ENCODE peak calls at places on chromosome 13, in six cellular contexts. I is T-helper 2 cell; C is AG04450; A is activated gamma-delta T cell treated with anti-CD3 and anti-CD28 coated beads, Interleukin-2, amount 50 U/mL, for 16 hours; P is LoVo; E is stimulated activated CD8-positive, alpha-beta memory T cell treated with anti-CD3 and anti-CD28 coated beads, Interleukin-4, amount 100 ng/mL, for 1 hour. G is an unnamed sample.

GRCh38 chr13:101398920-101399319 is 17.4 kb downstream of the NALCN start:
- DNase-seq in I (no peak), C (no peak), A (no peak), P (no peak), E (no peak), G (no peak)

GRCh38 chr13:45415112-45415511 is 3.1 kb downstream of the SLC25A30 start:
- DNase-seq in I (no peak), C (no peak), A (no peak), P (no peak), E (no peak), G (no peak)

GRCh38 chr13:71624641-71625040 is 242.4 kb downstream of the DACH1 start:
- DNase-seq in I (no peak), C (no peak), A (no peak), P (no peak), E (no peak), G (no peak)

GRCh38 chr13:50132937-50133276 is 117.7 kb downstream of the KCNRG start:
- DNase-seq in I (no peak), C (no peak), A (no peak), P (no peak), E (no peak), G (no peak)

GRCh38 chr13:114068723-114069322 is 63.6 kb downstream of the RASA3 start:
- DNase-seq in I (no peak), C (peak; percentile 43), A (no peak), P (no peak), E (no peak), G (no peak)

GRCh38 chr13:57045816-57046691 is 94.7 kb upstream of the PRR20A start:
- DNase-seq in I (no peak), C (no peak), A (no peak), P (peak; percentile 48), E (no peak), G (no peak)

GRCh38 chr13:39575641-39576238 is 27.3 kb downstream of the LHFPL6 start:
- DNase-seq in I (no peak), C (no peak), A (no peak), P (no peak), E (no peak), G (no peak)

GRCh38 chr13:34747507-34747906 is 194.6 kb upstream of the NBEA start:
- DNase-seq in I (no peak), C (no peak), A (no peak), P (no peak), E (no peak), G (no peak)

GRCh38 chr13:49976314-49977258 is 20.3 kb upstream of the TRIM13 start:
- DNase-seq in I (peak; percentile 61), C (peak; percentile 34), A (peak; percentile 63), P (peak; percentile 71), E (peak; percentile 62), G (peak; percentile 65)

GRCh38 chr13:80235131-80235530 is 105.8 kb downstream of the SPRY2 start:
- DNase-seq in I (no peak), C (no peak), A (no peak), P (peak; percentile 54), E (no peak), G (no peak)

GRCh38 chr13:59459972-59460371 is 703.8 kb downstream of the DIAPH3 start:
- DNase-seq in I (no peak), C (no peak), A (no peak), P (no peak), E (no peak), G (no peak)

GRCh38 chr13:100646030-100646673 is 28.4 kb downstream of the TMTC4 start:
- DNase-seq in I (no peak), C (no peak), A (no peak), P (no peak), E (no peak), G (peak; percentile 28)

GRCh38 chr13:101488734-101489133 is 36.3 kb downstream of the ITGBL1 start:
- DNase-seq in I (no peak), C (no peak), A (no peak), P (no peak), E (no peak), G (no peak)

GRCh38 chr13:112648101-112648500 is 41.7 kb upstream of the ATP11A start:
- DNase-seq in I (no peak), C (no peak), A (no peak), P (no peak), E (no peak), G (no peak)

GRCh38 chr13:78700121-78700910 is 41.4 kb upstream of the OBI1 start:
- DNase-seq in I (no peak), C (no peak), A (no peak), P (no peak), E (no peak), G (no peak)

GRCh38 chr13:43285891-43286602 is 262.7 kb downstream of the DNAJC15 start:
- DNase-seq in I (no peak), C (no peak), A (no peak), P (no peak), E (no peak), G (no peak)

GRCh38 chr13:41496420-41497234 is 39.3 kb downstream of the RGCC start:
- DNase-seq in I (no peak), C (peak; percentile 80), A (no peak), P (no peak), E (no peak), G (no peak)

GRCh38 chr13:112968380-112968909 is 569 bp upstream of the MCF2L start:
- DNase-seq in I (peak; percentile 17), C (no peak), A (peak; percentile 16), P (peak; percentile 61), E (no peak), G (no peak)

GRCh38 chr13:38819053-38819452 is 132.2 kb downstream of the FREM2 start:
- DNase-seq in I (no peak), C (no peak), A (no peak), P (no peak), E (no peak), G (no peak)

GRCh38 chr13:94416454-94417080 is 62.9 kb downstream of the DCT start:
- DNase-seq in I (no peak), C (no peak), A (no peak), P (no peak), E (no peak), G (peak; percentile 67)

GRCh38 chr13:23679214-23679613 is 109.0 kb downstream of the TNFRSF19 start:
- DNase-seq in I (no peak), C (no peak), A (no peak), P (no peak), E (no peak), G (no peak)

GRCh38 chr13:110265682-110266430 is 41.1 kb downstream of the COL4A1 start:
- DNase-seq in I (no peak), C (no peak), A (no peak), P (no peak), E (no peak), G (no peak)

GRCh38 chr13:87656311-87656710 is 14.9 kb upstream of the SLITRK5 start:
- DNase-seq in I (no peak), C (no peak), A (no peak), P (no peak), E (no peak), G (no peak)

GRCh38 chr13:98570929-98571372 is 6.0 kb downstream of the STK24 start:
- DNase-seq in I (no peak), C (no peak), A (no peak), P (peak; percentile 75), E (no peak), G (peak; percentile 77)

GRCh38 chr13:28609381-28609780 is 49.5 kb upstream of the POMP start:
- DNase-seq in I (no peak), C (no peak), A (no peak), P (no peak), E (no peak), G (no peak)

GRCh38 chr13:94550030-94550738 is 45.8 kb downstream of the TGDS start:
- DNase-seq in I (no peak), C (peak; percentile 7), A (no peak), P (peak; percentile 57), E (no peak), G (peak; percentile 21)

GRCh38 chr13:84648069-84648640 is 765.9 kb upstream of the SLITRK1 start:
- DNase-seq in I (no peak), C (no peak), A (no peak), P (no peak), E (no peak), G (no peak)

GRCh38 chr13:57982782-57983181 is 351.2 kb downstream of the PCDH17 start:
- DNase-seq in I (no peak), C (no peak), A (no peak), P (no peak), E (no peak), G (no peak)

GRCh38 chr13:109126973-109127615 is 497.7 kb downstream of the MYO16 start:
- DNase-seq in I (no peak), C (no peak), A (no peak), P (no peak), E (no peak), G (no peak)

GRCh38 chr13:108155185-108156106 is 59.9 kb downstream of the LIG4 start:
- DNase-seq in I (peak; percentile 43), C (no peak), A (peak; percentile 39), P (peak; percentile 64), E (peak; percentile 3), G (peak; percentile 40)

GRCh38 chr13:82749551-82749950 is 1132.7 kb downstream of the SLITRK1 start:
- DNase-seq in I (no peak), C (no peak), A (no peak), P (no peak), E (no peak), G (no peak)

GRCh38 chr13:30341815-30342570 is 34.6 kb upstream of the KATNAL1 start:
- DNase-seq in I (no peak), C (peak; percentile 71), A (no peak), P (peak; percentile 16), E (no peak), G (no peak)

GRCh38 chr13:27251166-27252088 is at the start of gene RPL21:
- DNase-seq in I (peak; percentile 85), C (peak; percentile 94), A (peak; percentile 83), P (peak; percentile 94), E (peak; percentile 84), G (peak; percentile 91)

GRCh38 chr13:38514575-38514974 is 164.9 kb downstream of the UFM1 start:
- DNase-seq in I (no peak), C (no peak), A (no peak), P (no peak), E (no peak), G (no peak)

GRCh38 chr13:66397133-66397532 is 833.0 kb downstream of the PCDH9 start:
- DNase-seq in I (no peak), C (no peak), A (no peak), P (no peak), E (no peak), G (no peak)

GRCh38 chr13:112067871-112068305 is 939 bp downstream of the SOX1 start:
- DNase-seq in I (no peak), C (no peak), A (no peak), P (no peak), E (no peak), G (no peak)